ENCODE peak calls at places on chromosomes 6 and 20, in five cellular contexts. One of them, this sample, is unnamed.

GRCh38 chr6:95489185-95489863 is 88.0 kb upstream of the MANEA start:
- DNase-seq in neural crest cell: no peak
- DNase-seq in body of pancreas: no peak
- DNase-seq in glutamatergic neuron: no peak
- DNase-seq in endodermal cell: no peak
- DNase-seq in this sample: no peak

GRCh38 chr6:152267967-152268845 is 369.0 kb downstream of the SYNE1 start:
- DNase-seq in neural crest cell: no peak
- DNase-seq in body of pancreas: peak
- DNase-seq in glutamatergic neuron: no peak
- DNase-seq in endodermal cell: no peak
- DNase-seq in this sample: peak

GRCh38 chr6:82040405-82041221 is 206.9 kb downstream of the IBTK start:
- DNase-seq in neural crest cell: peak
- DNase-seq in body of pancreas: peak
- DNase-seq in glutamatergic neuron: peak
- DNase-seq in endodermal cell: peak
- DNase-seq in this sample: peak

GRCh38 chr6:40440083-40440482 is 147.1 kb downstream of the LRFN2 start:
- DNase-seq in neural crest cell: no peak
- DNase-seq in body of pancreas: no peak
- DNase-seq in glutamatergic neuron: no peak
- DNase-seq in endodermal cell: no peak
- DNase-seq in this sample: no peak

GRCh38 chr6:27286141-27286540 is 25.9 kb downstream of the POM121L2 start:
- DNase-seq in neural crest cell: no peak
- DNase-seq in body of pancreas: no peak
- DNase-seq in glutamatergic neuron: no peak
- DNase-seq in endodermal cell: no peak
- DNase-seq in this sample: no peak

GRCh38 chr6:110760589-110760988 is 54.7 kb downstream of the CDK19 start:
- DNase-seq in neural crest cell: no peak
- DNase-seq in body of pancreas: no peak
- DNase-seq in glutamatergic neuron: no peak
- DNase-seq in endodermal cell: no peak
- DNase-seq in this sample: no peak

GRCh38 chr20:48041078-48041780 is 255.9 kb upstream of the SULF2 start:
- DNase-seq in neural crest cell: no peak
- DNase-seq in body of pancreas: no peak
- DNase-seq in glutamatergic neuron: no peak
- DNase-seq in endodermal cell: no peak
- DNase-seq in this sample: no peak

GRCh38 chr20:18058661-18059467 is 1.1 kb upstream of the OVOL2 start:
- DNase-seq in neural crest cell: no peak
- DNase-seq in body of pancreas: peak
- DNase-seq in glutamatergic neuron: peak
- DNase-seq in endodermal cell: peak
- DNase-seq in this sample: peak

GRCh38 chr20:12090920-12091319 is 173.2 kb downstream of the BTBD3 start:
- DNase-seq in neural crest cell: no peak
- DNase-seq in body of pancreas: no peak
- DNase-seq in glutamatergic neuron: no peak
- DNase-seq in endodermal cell: no peak
- DNase-seq in this sample: no peak

GRCh38 chr20:19564261-19564660 is 193.8 kb upstream of the RIN2 start:
- DNase-seq in neural crest cell: no peak
- DNase-seq in body of pancreas: no peak
- DNase-seq in glutamatergic neuron: no peak
- DNase-seq in endodermal cell: no peak
- DNase-seq in this sample: no peak

GRCh38 chr6:33967966-33968724 is 164.3 kb upstream of the MLN start:
- DNase-seq in neural crest cell: no peak
- DNase-seq in body of pancreas: no peak
- DNase-seq in glutamatergic neuron: no peak
- DNase-seq in endodermal cell: peak
- DNase-seq in this sample: no peak

GRCh38 chr6:137928286-137928685 is 61.2 kb downstream of the TNFAIP3 start:
- DNase-seq in neural crest cell: no peak
- DNase-seq in body of pancreas: no peak
- DNase-seq in glutamatergic neuron: no peak
- DNase-seq in endodermal cell: no peak
- DNase-seq in this sample: no peak

GRCh38 chr6:10518461-10519216 is 2.5 kb upstream of the GCNT2 start:
- DNase-seq in neural crest cell: no peak
- DNase-seq in body of pancreas: peak
- DNase-seq in glutamatergic neuron: no peak
- DNase-seq in endodermal cell: no peak
- DNase-seq in this sample: no peak

GRCh38 chr6:78500299-78501089 is 366.9 kb upstream of the IRAK1BP1 start:
- DNase-seq in neural crest cell: no peak
- DNase-seq in body of pancreas: no peak
- DNase-seq in glutamatergic neuron: no peak
- DNase-seq in endodermal cell: no peak
- DNase-seq in this sample: no peak
- TF ChIP-seq CTCF in neural crest cell: no peak
- TF ChIP-seq CTCF in body of pancreas: no peak
- TF ChIP-seq CTCF in glutamatergic neuron: no peak
- TF ChIP-seq CTCF in endodermal cell: no peak
- TF ChIP-seq CTCF in this sample: no peak

DNA sequence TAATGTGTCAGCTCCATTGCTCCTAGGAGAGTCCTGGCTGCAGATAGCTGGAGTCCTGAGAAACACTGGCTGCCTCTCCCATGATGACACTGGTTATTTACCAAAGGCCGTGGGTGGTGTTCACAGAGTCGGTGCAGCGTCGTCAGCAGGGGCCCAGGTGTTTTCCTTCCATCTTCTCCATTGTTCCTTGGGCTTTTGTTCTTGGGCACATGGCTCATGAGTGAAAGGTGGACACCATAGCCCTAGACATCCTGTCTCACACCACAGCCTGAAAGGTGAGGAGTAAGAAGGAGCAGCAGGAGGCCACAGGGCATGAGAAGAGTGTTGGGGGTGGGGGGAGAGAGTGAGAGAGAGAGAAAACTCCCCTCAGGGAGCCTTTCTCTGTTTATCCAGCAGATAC is 9.1 kb downstream of the CST5 start:
- DNase-seq in neural crest cell: no peak
- DNase-seq in body of pancreas: no peak
- DNase-seq in glutamatergic neuron: no peak
- DNase-seq in endodermal cell: peak
- DNase-seq in this sample: no peak
- TF ChIP-seq CTCF in neural crest cell: no peak
- TF ChIP-seq CTCF in body of pancreas: no peak
- TF ChIP-seq CTCF in glutamatergic neuron: no peak
- TF ChIP-seq CTCF in endodermal cell: no peak
- TF ChIP-seq CTCF in this sample: no peak

GRCh38 chr6:50030777-50031562 is 9.2 kb upstream of the DEFB110 start:
- DNase-seq in neural crest cell: peak
- DNase-seq in body of pancreas: no peak
- DNase-seq in glutamatergic neuron: peak
- DNase-seq in endodermal cell: peak
- DNase-seq in this sample: peak
- TF ChIP-seq CTCF in neural crest cell: peak
- TF ChIP-seq CTCF in body of pancreas: no peak
- TF ChIP-seq CTCF in glutamatergic neuron: peak
- TF ChIP-seq CTCF in endodermal cell: peak
- TF ChIP-seq CTCF in this sample: peak

GRCh38 chr6:116393430-116393829 is 22.7 kb downstream of the DSE start:
- DNase-seq in neural crest cell: no peak
- DNase-seq in body of pancreas: no peak
- DNase-seq in glutamatergic neuron: no peak
- DNase-seq in endodermal cell: no peak
- DNase-seq in this sample: no peak
- TF ChIP-seq CTCF in neural crest cell: no peak
- TF ChIP-seq CTCF in body of pancreas: no peak
- TF ChIP-seq CTCF in glutamatergic neuron: no peak
- TF ChIP-seq CTCF in endodermal cell: peak
- TF ChIP-seq CTCF in this sample: no peak

GRCh38 chr20:25669826-25670422 is 26.7 kb downstream of the ZNF337 start:
- DNase-seq in neural crest cell: no peak
- DNase-seq in body of pancreas: no peak
- DNase-seq in glutamatergic neuron: no peak
- DNase-seq in endodermal cell: peak
- DNase-seq in this sample: peak
- TF ChIP-seq CTCF in neural crest cell: peak
- TF ChIP-seq CTCF in body of pancreas: no peak
- TF ChIP-seq CTCF in glutamatergic neuron: peak
- TF ChIP-seq CTCF in endodermal cell: peak
- TF ChIP-seq CTCF in this sample: no peak